ENCODE peak calls at places on chromosome 6, in seven cellular contexts. Q is SK-N-SH, V is stomach, G is suprapubic skin, R is tibial artery, A is uterus, J is thyroid gland. P is an unnamed sample. For H3K4me1, the result is how much of the 10 kb centered on the place peaks cover.

GRCh38 chr6:157184202-157185015 is 138.9 kb downstream of the TMEM242 start:
- DNase-seq in Q (peak), R (peak), V (peak), J (peak), G (peak), A (peak), P (no peak)

GRCh38 chr6:124879110-124879991 is 82.9 kb upstream of the RNF217 start:
- DNase-seq in V (no peak), Q (no peak), R (no peak), J (no peak), A (no peak), G (no peak), P (no peak)

GRCh38 chr6:153511896-153512496 is 380.9 kb upstream of the RGS17 start:
- DNase-seq in A (no peak), J (no peak), G (no peak), V (no peak), R (no peak), Q (peak), P (no peak)

GRCh38 chr6:7267071-7267470 is 45.9 kb downstream of the SSR1 start:
- DNase-seq in A (no peak), J (no peak), Q (no peak), R (no peak), G (no peak), V (no peak), P (no peak)

GRCh38 chr6:163672710-163673109 is 258.2 kb downstream of the QKI start:
- DNase-seq in R (no peak), G (no peak), A (no peak), V (no peak), J (no peak), Q (no peak), P (no peak)

GRCh38 chr6:108838101-108838717 is 10.0 kb upstream of the ARMC2 start:
- DNase-seq in G (no peak), Q (no peak), V (no peak), J (peak), A (no peak), R (no peak), P (no peak)

GRCh38 chr6:134287863-134288537 is 29.9 kb downstream of the SGK1 start:
- DNase-seq in A (no peak), V (no peak), G (no peak), R (no peak), Q (no peak), J (no peak), P (no peak)

GRCh38 chr6:37690964-37691735 is 6.5 kb downstream of the MDGA1 start:
- DNase-seq in V (no peak), A (no peak), J (no peak), R (no peak), G (no peak), Q (no peak), P (no peak)

GRCh38 chr6:11161031-11161966 is 49.8 kb upstream of the ERVFRD-1 start:
- DNase-seq in J (no peak), Q (no peak), V (no peak), G (no peak), A (no peak), R (no peak), P (no peak)

DNA sequence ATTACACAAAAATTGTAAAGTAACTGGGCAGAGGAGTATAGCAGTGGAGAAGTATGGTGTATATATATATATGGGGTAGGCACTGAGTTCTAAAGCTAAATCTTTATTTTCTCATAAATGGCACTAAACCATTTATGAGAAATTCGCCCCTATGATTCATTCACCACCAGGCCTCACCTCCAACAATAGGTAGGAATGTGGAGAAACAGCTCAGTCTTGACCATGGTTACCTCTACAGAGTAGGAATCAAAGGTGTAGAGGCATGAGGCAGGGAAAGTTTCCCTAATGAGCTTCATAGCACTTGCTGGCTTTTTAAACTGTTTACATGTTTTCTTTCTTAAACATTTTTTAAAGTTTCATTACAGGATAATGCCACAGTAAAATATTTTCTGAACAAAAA is 36.9 kb upstream of the SUMO4 start:
- DNase-seq in R (no peak), Q (no peak), J (no peak), A (no peak), G (no peak), V (no peak), P (no peak)
- H3K4me1 ChIP-seq in R (under half), Q (under half), J (under half), A (under half), G (under half), V (under half), P (under half)

DNA sequence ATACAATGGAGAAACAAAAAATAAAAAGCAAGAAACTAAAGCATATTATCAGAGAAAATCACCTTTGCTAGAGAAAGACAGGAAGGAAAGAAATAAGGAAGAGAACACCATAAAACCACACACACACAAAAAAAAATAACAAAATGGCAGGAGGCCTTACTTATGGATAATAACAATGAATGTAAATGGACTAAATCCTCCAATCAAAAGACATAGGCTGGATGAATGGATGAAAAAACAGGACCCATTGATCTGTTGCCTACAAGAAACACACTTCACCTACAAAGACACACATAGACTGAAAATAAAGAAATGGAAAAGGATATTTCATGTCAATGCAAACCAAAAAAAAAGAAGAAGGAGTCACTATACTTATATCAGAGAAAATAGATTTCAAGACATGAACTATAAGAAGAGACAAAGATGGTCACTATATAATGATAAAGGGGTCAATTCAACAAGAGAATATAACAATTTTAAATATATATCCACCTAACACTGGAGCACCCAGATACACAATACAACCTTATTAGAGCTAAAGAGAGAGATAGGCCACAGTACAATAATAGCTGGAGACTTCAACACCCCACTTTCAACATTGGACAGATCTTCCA is 693.6 kb downstream of the HACE1 start:
- DNase-seq in Q (no peak), R (no peak), J (no peak), V (no peak), G (no peak), A (no peak), P (no peak)
- H3K4me3 ChIP-seq in Q (no peak), R (no peak), J (no peak), V (no peak), G (no peak), A (no peak), P (no peak)

DNA sequence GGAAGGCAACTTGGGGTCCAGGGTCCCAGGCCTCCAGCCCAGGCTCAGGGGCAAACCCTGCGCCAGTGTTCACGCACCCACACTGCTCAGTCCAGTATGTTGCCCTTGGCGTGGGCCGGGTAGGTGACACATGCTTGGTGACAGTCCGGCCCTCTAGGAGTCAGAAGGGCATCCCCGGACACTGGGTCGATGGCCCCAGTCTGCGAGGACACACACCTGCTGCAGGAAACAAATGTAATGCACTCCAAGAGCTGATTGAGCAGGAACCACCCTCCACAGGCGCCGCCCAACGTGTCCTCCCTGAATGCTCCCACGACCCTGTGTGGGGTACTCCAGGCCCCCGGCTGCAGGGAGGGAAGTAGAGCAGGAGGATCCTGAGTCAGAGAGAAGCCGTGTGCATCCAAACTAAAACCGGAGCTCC is 160.7 kb downstream of the DLL1 start:
- DNase-seq in J (no peak), R (peak), A (no peak), G (peak), Q (no peak), V (no peak), P (no peak)
- TF ChIP-seq CTCF in J (no peak), R (no peak), A (no peak), G (no peak), Q (no peak), V (no peak), P (no peak)

DNA sequence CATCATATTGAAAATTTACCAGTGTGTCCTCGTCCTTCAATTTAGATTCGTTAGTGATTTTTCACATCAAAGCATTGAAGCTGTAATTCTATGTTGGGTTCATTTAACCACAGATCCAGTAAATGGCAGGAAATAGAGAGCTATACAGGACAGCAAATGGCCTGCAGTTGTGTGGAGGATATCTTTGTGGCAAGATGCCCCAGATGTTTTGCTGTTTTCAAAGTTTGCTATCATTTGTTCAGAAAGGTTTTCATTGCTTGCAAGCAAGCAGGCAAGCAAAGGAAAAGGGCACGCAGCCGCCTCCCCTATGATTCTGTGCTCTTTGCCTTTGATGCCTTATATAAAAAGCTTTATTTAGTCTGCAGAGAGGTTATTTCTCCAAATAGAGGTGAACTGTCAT is 66.2 kb downstream of the UTRN start:
- DNase-seq in A (no peak), V (no peak), R (no peak), Q (no peak), G (no peak), J (no peak), P (no peak)
- H3K4me1 ChIP-seq in A (under half), V (under half), R (half or more), Q (under half), G (half or more), J (half or more), P (under half)

DNA sequence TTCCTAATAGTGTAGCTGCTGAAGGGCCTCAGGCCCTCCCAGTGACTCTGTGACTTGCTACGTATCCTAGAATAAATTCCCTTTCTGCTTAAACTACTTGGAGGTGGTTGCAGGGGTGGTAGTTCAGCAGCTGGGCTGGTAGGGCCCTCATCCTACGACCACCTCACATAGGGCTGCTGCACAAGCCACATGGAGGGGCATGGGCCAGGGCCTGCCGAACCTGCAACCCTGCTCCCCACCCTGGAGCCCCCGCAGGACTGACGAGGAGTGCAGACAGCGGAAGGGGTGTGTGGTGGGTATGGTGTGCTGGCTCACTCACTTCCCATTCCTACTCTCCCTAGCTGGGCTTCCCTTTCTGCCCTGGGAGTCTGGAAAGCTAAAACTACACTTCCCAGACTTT is 56.2 kb upstream of the MLN start:
- DNase-seq in J (no peak), A (no peak), R (no peak), Q (no peak), G (no peak), V (no peak), P (no peak)
- H3K4me3 ChIP-seq in J (no peak), A (no peak), R (no peak), Q (no peak), G (no peak), V (no peak), P (no peak)

DNA sequence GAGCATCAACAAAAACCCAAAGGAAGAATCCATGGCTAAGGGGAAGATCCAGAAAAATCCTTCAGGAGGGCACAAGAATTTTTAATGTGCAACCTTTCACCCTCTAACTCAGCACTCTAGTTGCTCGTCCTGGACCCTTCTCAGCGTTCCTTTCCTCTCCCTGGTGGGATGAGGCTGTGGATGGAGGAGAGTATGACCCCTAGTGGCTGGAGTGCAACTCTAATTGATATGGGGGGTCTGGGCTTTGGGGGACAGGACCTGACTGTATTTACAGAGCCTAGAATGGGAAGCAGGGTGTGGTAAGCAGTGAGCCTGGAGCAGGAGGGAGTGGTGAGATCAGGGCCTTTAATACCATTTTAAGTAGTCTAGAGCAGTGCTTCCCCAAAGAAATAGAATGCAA is 83.9 kb upstream of the CEP85L start:
- DNase-seq in R (no peak), A (no peak), G (no peak), J (no peak), Q (peak), V (no peak), P (no peak)
- TF ChIP-seq CTCF in R (no peak), A (no peak), G (no peak), J (no peak), Q (peak), V (peak), P (no peak)

GRCh38 chr6:44249082-44249748 is 2.3 kb downstream of the HSP90AB1 start:
- DNase-seq in V (no peak), A (no peak), Q (no peak), J (no peak), G (no peak), R (no peak), P (no peak)
- H3K4me1 ChIP-seq in V (under half), A (under half), Q (under half), J (under half), G (under half), R (under half), P (under half)

GRCh38 chr6:147530132-147531060 is 21.9 kb downstream of the SAMD5 start:
- DNase-seq in J (no peak), Q (no peak), G (no peak), R (no peak), V (no peak), A (no peak), P (no peak)
- H3K4me3 ChIP-seq in J (no peak), Q (no peak), G (no peak), R (no peak), V (no peak), A (no peak), P (no peak)

GRCh38 chr6:116512155-116512559 is 718 bp downstream of the CALHM5 start:
- DNase-seq in A (no peak), G (no peak), Q (no peak), J (no peak), R (no peak), V (no peak), P (no peak)

GRCh38 chr6:116513224-116513875 is 1.9 kb downstream of the CALHM5 start:
- DNase-seq in A (no peak), R (no peak), Q (no peak), J (no peak), V (no peak), G (no peak), P (no peak)

GRCh38 chr6:116514103-116514502 is 2.7 kb downstream of the CALHM5 start:
- DNase-seq in J (no peak), R (no peak), V (no peak), Q (no peak), A (no peak), G (no peak), P (no peak)

GRCh38 chr6:116512709-116513108 is 1.3 kb downstream of the CALHM5 start:
- DNase-seq in Q (no peak), R (no peak), A (no peak), G (no peak), V (no peak), J (no peak), P (no peak)

GRCh38 chr6:116511424-116512131 is at the start of gene CALHM5:
- DNase-seq in Q (no peak), A (peak), J (peak), G (no peak), R (peak), V (no peak), P (no peak)
- TF ChIP-seq CTCF in Q (peak), A (peak), J (peak), G (peak), R (peak), V (peak), P (peak)

GRCh38 chr6:44921787-44922186 is 406.3 kb upstream of the RUNX2 start:
- DNase-seq in V (peak), J (peak), A (no peak), R (no peak), Q (peak), G (no peak), P (no peak)

GRCh38 chr6:44920952-44921491 is 407.1 kb upstream of the RUNX2 start:
- DNase-seq in J (no peak), R (no peak), G (no peak), V (no peak), Q (no peak), A (no peak), P (no peak)

GRCh38 chr6:44915111-44915510 is 413.0 kb upstream of the RUNX2 start:
- DNase-seq in A (no peak), Q (no peak), R (no peak), J (no peak), V (no peak), G (no peak), P (no peak)

GRCh38 chr6:44918893-44919292 is 409.2 kb upstream of the RUNX2 start:
- DNase-seq in A (no peak), R (no peak), Q (no peak), J (no peak), G (no peak), V (no peak), P (no peak)

GRCh38 chr6:44917430-44917829 is 410.7 kb upstream of the RUNX2 start:
- DNase-seq in G (no peak), J (no peak), R (no peak), A (no peak), V (no peak), Q (no peak), P (no peak)
- H3K4me1 ChIP-seq in G (under half), J (under half), R (under half), A (under half), V (under half), Q (under half), P (under half)

P was measured in thoracic aorta.